ENCODE peak calls at places on chromosomes 11 and 22, in nine cellular contexts. O is stimulated activated CD4-positive, alpha-beta T cell treated with anti-CD3 and anti-CD28 coated beads, Interleukin-4, amount 100 ng/mL, for 48 hours; M is psoas muscle; W is PC-3; S is ecto neural progenitor cell; C is stimulated activated CD8-positive, alpha-beta memory T cell treated with anti-CD3 and anti-CD28 coated beads, Interleukin-4, amount 100 ng/mL, for 1 hour; V is HT1080; H is transverse colon; Q is HuH-7.5. T is an unnamed sample.

GRCh38 chr22:29670615-29671014 is 49.2 kb upstream of the CABP7 start:
- DNase-seq in M (no peak), W (no peak), S (peak; percentile 61), Q (no peak), H (no peak), O (no peak), V (no peak), C (no peak), T (no peak)

GRCh38 chr11:69892237-69892985 is 73.2 kb upstream of the FGF3 start:
- DNase-seq in S (no peak), M (no peak), C (no peak), Q (peak; percentile 64), H (no peak), O (no peak), V (peak; percentile 26), W (no peak), T (peak; percentile 10)

GRCh38 chr11:60932605-60933346 is 8.5 kb downstream of the TMEM132A start:
- DNase-seq in M (peak; percentile 7), S (no peak), Q (no peak), O (no peak), C (no peak), V (no peak), H (no peak), W (no peak), T (no peak)

GRCh38 chr22:47249370-47249928 is 487.0 kb downstream of the TBC1D22A start:
- DNase-seq in H (no peak), S (no peak), W (no peak), Q (no peak), M (no peak), O (no peak), C (no peak), V (no peak), T (no peak)

GRCh38 chr11:65773784-65774411 is 6.9 kb downstream of the AP5B1 start:
- DNase-seq in V (no peak), W (no peak), C (no peak), H (no peak), Q (no peak), O (no peak), S (no peak), M (no peak), T (peak; percentile 11)

GRCh38 chr11:119509969-119510401 is 87.0 kb upstream of the THY1 start:
- DNase-seq in V (peak; percentile 61), W (peak; percentile 67), C (no peak), O (peak; percentile 36), M (no peak), Q (no peak), H (peak; percentile 10), S (no peak), T (peak; percentile 100)

GRCh38 chr11:66081505-66081904 is 11.4 kb downstream of the PACS1 start:
- DNase-seq in Q (no peak), H (peak; percentile 74), O (peak; percentile 51), M (no peak), S (no peak), W (peak; percentile 91), C (no peak), V (peak; percentile 58), T (peak; percentile 32)

GRCh38 chr11:61851128-61851899 is 23.2 kb downstream of the FADS2 start:
- DNase-seq in H (no peak), M (no peak), C (no peak), S (no peak), W (no peak), Q (no peak), O (no peak), V (no peak), T (no peak)

GRCh38 chr11:43366597-43367121 is 7.9 kb downstream of the TTC17 start:
- DNase-seq in C (no peak), Q (no peak), W (no peak), M (no peak), H (no peak), O (no peak), S (no peak), V (peak; percentile 39), T (no peak)

T was measured in myocyte.